ENCODE peak calls at places on chromosomes 16 and 17, in four cellular contexts. M is T-helper 22 cell, A is GM04503, X is kidney epithelial cell. D is an unnamed sample.

GRCh38 chr17:36934759-36935630 is 2.3 kb upstream of the LHX1 start:
- DNase-seq in M (no peak), X (no peak), A (no peak), D (no peak)

GRCh38 chr17:75571197-75571884 is 16.3 kb upstream of the MYO15B start:
- DNase-seq in A (no peak), M (no peak), X (no peak), D (no peak)

GRCh38 chr17:57109393-57110151 is 24.5 kb downstream of the AKAP1 start:
- DNase-seq in M (no peak), X (no peak), A (no peak), D (peak; percentile 90)

GRCh38 chr16:46947900-46948547 is 25.4 kb downstream of the DNAJA2 start:
- DNase-seq in M (no peak), A (no peak), X (no peak), D (no peak)

GRCh38 chr16:27839419-27839818 is 224.1 kb downstream of the GSG1L start:
- DNase-seq in M (no peak), X (no peak), A (no peak), D (no peak)

GRCh38 chr16:20763461-20764232 is at the start of gene ACSM3:
- DNase-seq in M (peak; percentile 47), A (peak; percentile 42), X (peak; percentile 93), D (peak; percentile 22)

GRCh38 chr16:29898135-29898534 is 1.2 kb downstream of the SEZ6L2 start:
- DNase-seq in M (no peak), X (no peak), A (no peak), D (no peak)

GRCh38 chr16:35102780-35103403 is 1643.5 kb downstream of the TP53TG3F start:
- DNase-seq in A (no peak), X (no peak), M (no peak), D (no peak)

GRCh38 chr16:19823322-19823721 is 61.3 kb downstream of the GPRC5B start:
- DNase-seq in M (no peak), X (no peak), A (no peak), D (no peak)

GRCh38 chr17:50380369-50381259 is 7.6 kb downstream of the EME1 start:
- DNase-seq in M (no peak), X (no peak), A (no peak), D (no peak)

GRCh38 chr16:76278976-76279375 is 1.8 kb downstream of the CNTNAP4 start:
- DNase-seq in M (no peak), A (no peak), X (no peak), D (no peak)

GRCh38 chr17:42359133-42359532 is 29.1 kb downstream of the STAT3 start:
- DNase-seq in M (no peak), A (no peak), X (no peak), D (no peak)

D was measured in gastrocnemius medialis.